ENCODE peak calls at places on chromosomes 4 and X, in four cellular contexts. One of them, this sample, is unnamed.
A peak's percentile ranks its signal among the peaks of the same experiment; 100 is the strongest.

GRCh38 chr4:98939892-98940298 is 11.0 kb upstream of the EIF4E start:
- DNase-seq in upper lobe of right lung: no peak
- DNase-seq in AG08396: peak; percentile 50
- DNase-seq in GM03348: peak; percentile 71
- DNase-seq in this sample: peak; percentile 53

GRCh38 chr4:104494822-104495559 is at the start of gene CXXC4:
- DNase-seq in upper lobe of right lung: peak; percentile 80
- DNase-seq in AG08396: peak; percentile 37
- DNase-seq in GM03348: peak; percentile 66
- DNase-seq in this sample: no peak

GRCh38 chrX:18607966-18608365 is 63.9 kb downstream of the RS1 start:
- DNase-seq in upper lobe of right lung: no peak
- DNase-seq in AG08396: no peak
- DNase-seq in GM03348: peak; percentile 11
- DNase-seq in this sample: no peak

GRCh38 chr4:185255868-185256267 is 46.5 kb downstream of the SNX25 start:
- DNase-seq in upper lobe of right lung: no peak
- DNase-seq in AG08396: no peak
- DNase-seq in GM03348: no peak
- DNase-seq in this sample: no peak

GRCh38 chrX:25020391-25021131 is 4.8 kb upstream of the ARX start:
- DNase-seq in upper lobe of right lung: no peak
- DNase-seq in AG08396: peak; percentile 61
- DNase-seq in GM03348: peak; percentile 28
- DNase-seq in this sample: no peak

GRCh38 chr4:183563874-183564273 is 59.0 kb downstream of the ING2 start:
- DNase-seq in upper lobe of right lung: no peak
- DNase-seq in AG08396: no peak
- DNase-seq in GM03348: no peak
- DNase-seq in this sample: no peak

GRCh38 chr4:140305053-140305452 is 68.4 kb upstream of the SCOC start:
- DNase-seq in upper lobe of right lung: no peak
- DNase-seq in AG08396: no peak
- DNase-seq in GM03348: no peak
- DNase-seq in this sample: no peak

GRCh38 chrX:150954951-150955350 is 28.2 kb upstream of the HMGB3 start:
- DNase-seq in upper lobe of right lung: no peak
- DNase-seq in AG08396: no peak
- DNase-seq in GM03348: no peak
- DNase-seq in this sample: no peak

GRCh38 chr4:89295415-89295927 is 12.1 kb downstream of the GPRIN3 start:
- DNase-seq in upper lobe of right lung: no peak
- DNase-seq in AG08396: no peak
- DNase-seq in GM03348: no peak
- DNase-seq in this sample: no peak